ENCODE peak calls at places on chromosomes 6 and 20, in nine cellular contexts. I is activated CD4-positive, alpha-beta T cell treated with anti-CD3 and anti-CD28 coated beads for 48 hours; H is NK-92 treated with Interleukin-12 subunit alpha and Interleukin-12 subunit beta, amount 100 ng/mL, for 24 hours; G is sigmoid colon; A is NCI-H1105; J is dorsolateral prefrontal cortex; S is stimulated activated CD4-positive, alpha-beta T cell treated with anti-CD3 and anti-CD28 coated beads, Interleukin-2, amount 100 ng/mL, for 48 hours; M is fibroblast of the aortic adventitia; D is NCI-H1092 treated with DMSO at 0.1 percent for 48 hours. C is an unnamed sample.

GRCh38 chr6:26104457-26105108 is 17.4 kb downstream of the HFE start:
- DNase-seq in I (peak), H (peak), G (no peak), A (no peak), J (no peak), S (no peak), M (no peak), D (no peak), C (peak)

GRCh38 chr6:13485923-13486557 is 1.4 kb downstream of the GFOD1 start:
- DNase-seq in I (peak), H (peak), G (peak), A (peak), J (peak), S (no peak), M (peak), D (no peak), C (peak)

GRCh38 chr6:125658759-125659431 is 90.5 kb upstream of the HEY2 start:
- DNase-seq in I (no peak), H (no peak), G (no peak), A (no peak), J (no peak), S (no peak), M (peak), D (no peak), C (no peak)

GRCh38 chr6:144286503-144287393 is 1.6 kb downstream of the UTRN start:
- DNase-seq in I (peak), H (no peak), G (peak), A (peak), J (no peak), S (no peak), M (peak), D (no peak), C (peak)

GRCh38 chr20:35134472-35134871 is 12.7 kb downstream of the EDEM2 start:
- DNase-seq in I (no peak), H (no peak), G (no peak), A (no peak), J (no peak), S (no peak), M (peak), D (no peak), C (no peak)

GRCh38 chr20:58719971-58720371 is 27.4 kb downstream of the NPEPL1 start:
- DNase-seq in I (no peak), H (no peak), G (peak), A (no peak), J (no peak), S (no peak), M (no peak), D (no peak), C (peak)

GRCh38 chr6:34922177-34922663 is 33.2 kb downstream of the ANKS1A start:
- DNase-seq in I (no peak), H (peak), G (no peak), A (no peak), J (no peak), S (no peak), M (peak), D (no peak), C (peak)

GRCh38 chr20:22466447-22467171 is 117.8 kb downstream of the FOXA2 start:
- DNase-seq in I (no peak), H (no peak), G (no peak), A (peak), J (no peak), S (no peak), M (no peak), D (peak), C (no peak)

GRCh38 chr6:32623693-32624092 is 13.5 kb upstream of the HLA-DQA1 start:
- DNase-seq in I (no peak), H (peak), G (no peak), A (no peak), J (no peak), S (no peak), M (no peak), D (no peak), C (no peak)

GRCh38 chr6:43873806-43874714 is 104.0 kb downstream of the VEGFA start:
- DNase-seq in I (no peak), H (no peak), G (no peak), A (peak), J (peak), S (no peak), M (no peak), D (peak), C (peak)

GRCh38 chr6:116385462-116385807 is 14.7 kb downstream of the DSE start:
- DNase-seq in I (no peak), H (no peak), G (no peak), A (no peak), J (no peak), S (no peak), M (peak), D (no peak), C (no peak)

GRCh38 chr6:32692019-32692418 is 25.6 kb upstream of the HLA-DQB1 start:
- DNase-seq in I (peak), H (peak), G (no peak), A (no peak), J (no peak), S (peak), M (no peak), D (no peak), C (peak)

GRCh38 chr6:14450133-14451040 is 332.8 kb downstream of the CD83 start:
- DNase-seq in I (no peak), H (no peak), G (no peak), A (peak), J (no peak), S (no peak), M (no peak), D (no peak), C (no peak)

GRCh38 chr6:47047479-47048411 is 5.6 kb upstream of the ADGRF1 start:
- DNase-seq in I (peak), H (peak), G (no peak), A (peak), J (no peak), S (peak), M (peak), D (peak), C (peak)

GRCh38 chr6:1613631-1614447 is 4.1 kb downstream of the FOXC1 start:
- DNase-seq in I (no peak), H (no peak), G (no peak), A (no peak), J (no peak), S (no peak), M (peak), D (no peak), C (no peak)

GRCh38 chr6:16446241-16446640 is 207.9 kb downstream of the GMPR start:
- DNase-seq in I (no peak), H (no peak), G (no peak), A (no peak), J (no peak), S (no peak), M (peak), D (no peak), C (no peak)

GRCh38 chr6:90444125-90444745 is 142.6 kb downstream of the MAP3K7 start:
- DNase-seq in I (no peak), H (no peak), G (no peak), A (no peak), J (no peak), S (no peak), M (no peak), D (no peak), C (no peak)

GRCh38 chr6:170030284-170031095 is 260.4 kb downstream of the DLL1 start:
- DNase-seq in I (no peak), H (no peak), G (peak), A (no peak), J (no peak), S (no peak), M (no peak), D (no peak), C (no peak)

GRCh38 chr6:85684125-85684808 is 41.6 kb upstream of the SYNCRIP start:
- DNase-seq in I (no peak), H (no peak), G (no peak), A (no peak), J (no peak), S (no peak), M (no peak), D (no peak), C (no peak)

GRCh38 chr6:138695193-138695592 is 78.4 kb upstream of the CCDC28A start:
- DNase-seq in I (no peak), H (no peak), G (no peak), A (no peak), J (no peak), S (no peak), M (no peak), D (no peak), C (no peak)

GRCh38 chr6:169885131-169885530 is 133.7 kb downstream of the ERMARD start:
- DNase-seq in I (no peak), H (no peak), G (no peak), A (no peak), J (no peak), S (no peak), M (no peak), D (no peak), C (no peak)

GRCh38 chr6:141562801-141563763 is 569.6 kb upstream of the GJE1 start:
- DNase-seq in I (peak), H (no peak), G (peak), A (peak), J (no peak), S (peak), M (peak), D (peak), C (peak)

GRCh38 chr20:23622839-23623343 is 14.9 kb downstream of the CST3 start:
- DNase-seq in I (no peak), H (no peak), G (peak), A (no peak), J (no peak), S (no peak), M (peak), D (no peak), C (peak)

GRCh38 chr6:13512900-13513299 is 25.5 kb upstream of the GFOD1 start:
- DNase-seq in I (no peak), H (no peak), G (no peak), A (no peak), J (no peak), S (no peak), M (no peak), D (no peak), C (no peak)

GRCh38 chr6:79384845-79385244 is 150.4 kb upstream of the HMGN3 start:
- DNase-seq in I (no peak), H (no peak), G (no peak), A (peak), J (no peak), S (no peak), M (no peak), D (peak), C (no peak)

C was measured in hepatocyte.